ENCODE peak calls at places on chromosome 7, in nine cellular contexts. R is stomach; Q is stimulated activated naive B cell treated with anti-CD40 and anti-IgM and Interleukin-4, amounts not matched to agents 10 μg/mL and 1 μg/mL and 100 μg/mL, for 72 hours; K is retina; O is osteocyte; D is glutamatergic neuron; H is naive thymus-derived CD8-positive, alpha-beta T cell; B is HuH-7; T is NCI-H187 treated with DMSO at 0.1 percent for 48 hours. P is an unnamed sample.

GRCh38 chr7:93031795-93032194 is 86.0 kb downstream of the SAMD9 start:
- DNase-seq in R (no peak), Q (no peak), K (no peak), O (no peak), D (no peak), H (no peak), B (no peak), T (no peak), P (no peak)

GRCh38 chr7:132723506-132724081 is 147.3 kb upstream of the PLXNA4 start:
- DNase-seq in R (no peak), Q (no peak), K (no peak), O (no peak), D (no peak), H (no peak), B (no peak), T (no peak), P (no peak)

GRCh38 chr7:35584990-35585389 is 109.9 kb downstream of the HERPUD2 start:
- DNase-seq in R (no peak), Q (no peak), K (no peak), O (no peak), D (no peak), H (no peak), B (no peak), T (no peak), P (no peak)

GRCh38 chr7:77959080-77959479 is 160.5 kb downstream of the PHTF2 start:
- DNase-seq in R (no peak), Q (no peak), K (no peak), O (no peak), D (no peak), H (no peak), B (no peak), T (no peak), P (no peak)

GRCh38 chr7:50851451-50851850 is 68.8 kb upstream of the GRB10 start:
- DNase-seq in R (peak), Q (no peak), K (no peak), O (no peak), D (no peak), H (no peak), B (no peak), T (no peak), P (no peak)

GRCh38 chr7:26100940-26101339 is 51.1 kb upstream of the NFE2L3 start:
- DNase-seq in R (no peak), Q (no peak), K (no peak), O (no peak), D (no peak), H (no peak), B (no peak), T (no peak), P (no peak)

GRCh38 chr7:79361214-79361613 is 92.3 kb downstream of the MAGI2 start:
- DNase-seq in R (no peak), Q (no peak), K (no peak), O (no peak), D (no peak), H (no peak), B (no peak), T (no peak), P (no peak)

GRCh38 chr7:130371059-130371458 is 9.2 kb upstream of the CPA1 start:
- DNase-seq in R (peak), Q (no peak), K (no peak), O (no peak), D (no peak), H (no peak), B (no peak), T (no peak), P (no peak)

GRCh38 chr7:64799-65430 is 127.5 kb upstream of the FAM20C start:
- DNase-seq in R (no peak), Q (no peak), K (peak), O (no peak), D (no peak), H (no peak), B (no peak), T (no peak), P (no peak)

GRCh38 chr7:138032775-138033174 is 30.9 kb upstream of the CREB3L2 start:
- DNase-seq in R (no peak), Q (no peak), K (no peak), O (no peak), D (no peak), H (no peak), B (no peak), T (no peak), P (no peak)

GRCh38 chr7:142626420-142627035 is 122.7 kb upstream of the PRSS1 start:
- DNase-seq in R (peak), Q (peak), K (peak), O (no peak), D (peak), H (peak), B (peak), T (peak), P (peak)

GRCh38 chr7:143485500-143485899 is 7.8 kb downstream of the TAS2R41 start:
- DNase-seq in R (no peak), Q (no peak), K (no peak), O (no peak), D (no peak), H (no peak), B (no peak), T (no peak), P (no peak)

GRCh38 chr7:38744746-38745145 is 113.6 kb upstream of the AMPH start:
- DNase-seq in R (no peak), Q (no peak), K (no peak), O (no peak), D (no peak), H (no peak), B (no peak), T (no peak), P (no peak)

GRCh38 chr7:137772748-137773147 is 74.0 kb downstream of the DGKI start:
- DNase-seq in R (no peak), Q (no peak), K (no peak), O (no peak), D (no peak), H (no peak), B (no peak), T (no peak), P (no peak)

GRCh38 chr7:100091411-100092181 is 2.8 kb downstream of the COPS6 start:
- DNase-seq in R (no peak), Q (no peak), K (peak), O (no peak), D (no peak), H (no peak), B (no peak), T (no peak), P (no peak)

GRCh38 chr7:14846405-14846804 is 56.1 kb downstream of the DGKB start:
- DNase-seq in R (no peak), Q (no peak), K (no peak), O (no peak), D (no peak), H (no peak), B (no peak), T (no peak), P (no peak)

GRCh38 chr7:32905175-32905662 is 13.7 kb upstream of the KBTBD2 start:
- DNase-seq in R (no peak), Q (peak), K (peak), O (peak), D (peak), H (peak), B (peak), T (no peak), P (peak)

GRCh38 chr7:69598487-69599148 is 343 bp downstream of the AUTS2 start:
- DNase-seq in R (no peak), Q (peak), K (peak), O (no peak), D (no peak), H (no peak), B (no peak), T (no peak), P (peak)

GRCh38 chr7:74312418-74313021 is 23.3 kb downstream of the CLIP2 start:
- DNase-seq in R (no peak), Q (no peak), K (no peak), O (no peak), D (no peak), H (peak), B (no peak), T (no peak), P (no peak)

GRCh38 chr7:35716038-35716803 is 21.3 kb upstream of the HERPUD2 start:
- DNase-seq in R (peak), Q (no peak), K (no peak), O (no peak), D (no peak), H (no peak), B (no peak), T (no peak), P (no peak)

GRCh38 chr7:2939193-2939885 is 95.2 kb upstream of the GNA12 start:
- DNase-seq in R (no peak), Q (no peak), K (no peak), O (peak), D (no peak), H (peak), B (no peak), T (no peak), P (no peak)

GRCh38 chr7:101237206-101238067 is at the start of gene CLDN15:
- DNase-seq in R (no peak), Q (no peak), K (no peak), O (no peak), D (no peak), H (peak), B (no peak), T (no peak), P (peak)

GRCh38 chr7:131164025-131164899 is 163.4 kb upstream of the MKLN1 start:
- DNase-seq in R (no peak), Q (no peak), K (no peak), O (no peak), D (no peak), H (no peak), B (no peak), T (no peak), P (no peak)

GRCh38 chr7:124796771-124797170 is 31.2 kb upstream of the GPR37 start:
- DNase-seq in R (no peak), Q (no peak), K (no peak), O (no peak), D (no peak), H (no peak), B (no peak), T (no peak), P (no peak)

GRCh38 chr7:151689196-151689971 is 169.7 kb upstream of the RHEB start:
- DNase-seq in R (no peak), Q (no peak), K (no peak), O (no peak), D (no peak), H (no peak), B (no peak), T (peak), P (peak)

GRCh38 chr7:7897509-7897908 is 71.1 kb upstream of the GLCCI1 start:
- DNase-seq in R (no peak), Q (no peak), K (no peak), O (no peak), D (no peak), H (no peak), B (no peak), T (no peak), P (no peak)

GRCh38 chr7:152145853-152146466 is 120.5 kb downstream of the GALNT11 start:
- DNase-seq in R (no peak), Q (no peak), K (peak), O (no peak), D (no peak), H (no peak), B (peak), T (no peak), P (no peak)

GRCh38 chr7:158109364-158110033 is 478.1 kb downstream of the PTPRN2 start:
- DNase-seq in R (peak), Q (no peak), K (no peak), O (peak), D (no peak), H (no peak), B (no peak), T (no peak), P (no peak)

GRCh38 chr7:15305002-15305600 is 256.7 kb downstream of the AGMO start:
- DNase-seq in R (peak), Q (no peak), K (peak), O (no peak), D (peak), H (no peak), B (no peak), T (peak), P (peak)

GRCh38 chr7:26398436-26399308 is 107.0 kb downstream of the SNX10 start:
- DNase-seq in R (peak), Q (peak), K (peak), O (no peak), D (peak), H (no peak), B (peak), T (no peak), P (peak)

GRCh38 chr7:108324053-108325038 is 131.9 kb downstream of the NRCAM start:
- DNase-seq in R (no peak), Q (no peak), K (no peak), O (no peak), D (no peak), H (no peak), B (no peak), T (no peak), P (no peak)

GRCh38 chr7:12550956-12551355 is 19.6 kb upstream of the SCIN start:
- DNase-seq in R (no peak), Q (no peak), K (no peak), O (no peak), D (no peak), H (no peak), B (no peak), T (no peak), P (no peak)

GRCh38 chr7:139494835-139495568 is 11.5 kb upstream of the KLRG2 start:
- DNase-seq in R (no peak), Q (peak), K (peak), O (no peak), D (no peak), H (no peak), B (no peak), T (peak), P (no peak)

GRCh38 chr7:158832994-158833393 is 3.7 kb upstream of the ESYT2 start:
- DNase-seq in R (no peak), Q (no peak), K (no peak), O (peak), D (no peak), H (no peak), B (no peak), T (no peak), P (no peak)

P was measured in mucosa of gallbladder.